ENCODE peak calls at places on chromosomes 7 and 10, in four cellular contexts. One of them, this sample, is unnamed. For H3K4me1, the result is how much of the 10 kb centered on the place peaks cover.

GRCh38 chr7:103613655-103614642 is 167.9 kb upstream of the SLC26A5 start:
- DNase-seq in H1: no peak
- DNase-seq in HCT116: no peak
- DNase-seq in left ventricle myocardium inferior: no peak
- DNase-seq in this sample: no peak

GRCh38 chr7:28955723-28956607 is 2.2 kb downstream of the TRIL start:
- DNase-seq in left ventricle myocardium inferior: peak
- DNase-seq in HCT116: no peak
- DNase-seq in H1: peak
- DNase-seq in this sample: peak

GRCh38 chr10:131579251-131580071 is 267.9 kb upstream of the TCERG1L start:
- DNase-seq in HCT116: no peak
- DNase-seq in left ventricle myocardium inferior: no peak
- DNase-seq in H1: no peak
- DNase-seq in this sample: no peak

GRCh38 chr10:129568562-129569344 is 101.7 kb downstream of the MGMT start:
- DNase-seq in HCT116: no peak
- DNase-seq in left ventricle myocardium inferior: no peak
- DNase-seq in H1: no peak
- DNase-seq in this sample: no peak

GRCh38 chr10:75002351-75002725 is 109.1 kb upstream of the SAMD8 start:
- DNase-seq in H1: no peak
- DNase-seq in left ventricle myocardium inferior: no peak
- DNase-seq in HCT116: no peak
- DNase-seq in this sample: no peak

GRCh38 chr10:13299437-13300287 is at the start of gene PHYH:
- DNase-seq in left ventricle myocardium inferior: peak
- DNase-seq in HCT116: peak
- DNase-seq in H1: peak
- DNase-seq in this sample: peak

GRCh38 chr10:73398024-73398423 is 15.8 kb downstream of the ANXA7 start:
- DNase-seq in H1: peak
- DNase-seq in left ventricle myocardium inferior: no peak
- DNase-seq in HCT116: no peak
- DNase-seq in this sample: no peak

GRCh38 chr10:13328588-13328987 is 19.5 kb downstream of the SEPHS1 start:
- DNase-seq in HCT116: no peak
- DNase-seq in H1: no peak
- DNase-seq in left ventricle myocardium inferior: no peak
- DNase-seq in this sample: peak

GRCh38 chr10:4883079-4883739 is 57.2 kb downstream of the AKR1E2 start:
- DNase-seq in HCT116: no peak
- DNase-seq in left ventricle myocardium inferior: no peak
- DNase-seq in H1: no peak
- DNase-seq in this sample: no peak

GRCh38 chr7:2529161-2530075 is 9.8 kb downstream of the LFNG start:
- DNase-seq in H1: no peak
- DNase-seq in left ventricle myocardium inferior: peak
- DNase-seq in HCT116: no peak
- DNase-seq in this sample: no peak

GRCh38 chr7:9231683-9232082 is 798.3 kb downstream of the NXPH1 start:
- DNase-seq in left ventricle myocardium inferior: no peak
- DNase-seq in H1: no peak
- DNase-seq in HCT116: no peak
- DNase-seq in this sample: no peak

GRCh38 chr10:102656026-102656425 is 11.7 kb downstream of the TRIM8 start:
- DNase-seq in left ventricle myocardium inferior: no peak
- DNase-seq in H1: no peak
- DNase-seq in HCT116: no peak
- DNase-seq in this sample: no peak
- H3K4me1 ChIP-seq in left ventricle myocardium inferior: half or more
- H3K4me1 ChIP-seq in H1: under half
- H3K4me1 ChIP-seq in HCT116: under half
- H3K4me1 ChIP-seq in this sample: under half

DNA sequence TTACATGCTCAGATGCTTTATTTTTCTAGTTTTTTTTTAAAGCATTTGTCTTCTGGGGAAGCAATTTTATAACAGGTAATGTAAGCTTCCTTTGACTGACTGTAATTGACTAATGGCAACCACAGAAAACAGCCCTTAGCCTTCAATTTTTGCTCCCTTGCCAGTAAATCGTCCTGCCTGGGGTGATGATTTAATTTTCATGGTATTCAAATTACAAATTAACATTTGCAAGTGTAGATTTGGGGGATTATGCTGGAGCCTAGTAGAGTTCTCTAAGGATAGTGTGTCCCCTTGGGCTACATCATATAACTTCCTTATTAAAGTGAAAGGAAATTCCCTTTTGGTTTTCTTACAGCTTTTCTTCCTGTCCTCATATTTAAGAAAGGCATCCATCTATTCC is 36.1 kb upstream of the HDAC9 start:
- DNase-seq in HCT116: no peak
- DNase-seq in H1: no peak
- DNase-seq in left ventricle myocardium inferior: no peak
- DNase-seq in this sample: no peak
- H3K27ac ChIP-seq in HCT116: no peak
- H3K27ac ChIP-seq in H1: no peak
- H3K27ac ChIP-seq in left ventricle myocardium inferior: no peak
- H3K27ac ChIP-seq in this sample: no peak

DNA sequence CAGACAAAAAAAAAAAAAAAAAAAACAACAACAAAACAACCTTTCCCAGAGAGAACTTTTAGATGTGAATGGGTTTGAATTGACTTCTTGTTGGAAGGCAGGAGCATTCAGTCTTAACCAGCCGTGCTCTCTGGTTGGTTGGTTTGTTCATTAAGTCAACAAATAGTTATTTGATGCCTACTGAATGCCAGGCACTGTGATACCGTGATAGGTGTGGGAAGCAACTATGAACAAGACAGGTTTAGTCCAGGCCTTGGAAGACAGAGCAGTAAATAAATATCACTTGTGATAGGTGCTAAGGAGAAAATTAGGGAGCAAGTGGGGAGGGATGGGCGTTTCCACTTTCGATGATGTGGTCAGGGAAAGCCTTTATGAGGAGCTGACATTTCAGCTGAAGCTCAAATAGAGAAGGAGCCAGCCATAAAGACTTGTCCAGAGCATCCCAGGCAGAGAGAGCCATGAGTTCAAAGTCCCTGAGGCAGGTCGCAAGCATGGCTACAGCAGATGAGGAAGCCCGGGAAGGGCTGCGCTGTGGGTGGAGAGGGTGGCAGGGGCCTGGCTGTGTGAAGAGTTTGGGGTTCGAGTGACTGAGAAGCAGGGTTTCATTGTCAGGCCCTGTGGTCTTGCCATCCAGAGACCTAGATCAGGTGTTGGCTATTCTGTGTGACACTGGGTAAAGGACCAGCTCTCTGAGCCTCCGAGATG is 8.0 kb downstream of the TSPAN15 start:
- DNase-seq in left ventricle myocardium inferior: no peak
- DNase-seq in H1: no peak
- DNase-seq in HCT116: no peak
- DNase-seq in this sample: peak
- H3K4me1 ChIP-seq in left ventricle myocardium inferior: half or more
- H3K4me1 ChIP-seq in H1: under half
- H3K4me1 ChIP-seq in HCT116: half or more
- H3K4me1 ChIP-seq in this sample: under half

GRCh38 chr10:29067628-29068027 is 221.2 kb upstream of the LYZL1 start:
- DNase-seq in HCT116: no peak
- DNase-seq in H1: no peak
- DNase-seq in left ventricle myocardium inferior: no peak
- DNase-seq in this sample: no peak

GRCh38 chr10:29067161-29067560 is 221.7 kb upstream of the LYZL1 start:
- DNase-seq in left ventricle myocardium inferior: no peak
- DNase-seq in HCT116: no peak
- DNase-seq in H1: no peak
- DNase-seq in this sample: no peak

GRCh38 chr10:29068302-29068701 is 220.6 kb upstream of the LYZL1 start:
- DNase-seq in HCT116: no peak
- DNase-seq in left ventricle myocardium inferior: no peak
- DNase-seq in H1: no peak
- DNase-seq in this sample: no peak

GRCh38 chr10:29063806-29064644 is 224.8 kb upstream of the LYZL1 start:
- DNase-seq in HCT116: no peak
- DNase-seq in H1: no peak
- DNase-seq in left ventricle myocardium inferior: no peak
- DNase-seq in this sample: no peak

GRCh38 chr10:29064665-29065064 is 224.2 kb upstream of the LYZL1 start:
- DNase-seq in left ventricle myocardium inferior: no peak
- DNase-seq in HCT116: no peak
- DNase-seq in H1: no peak
- DNase-seq in this sample: no peak
- H3K27ac ChIP-seq in left ventricle myocardium inferior: no peak
- H3K27ac ChIP-seq in HCT116: no peak
- H3K27ac ChIP-seq in H1: no peak
- H3K27ac ChIP-seq in this sample: no peak

GRCh38 chr7:150748402-150748801 is 11.2 kb downstream of the GIMAP5 start:
- DNase-seq in HCT116: no peak
- DNase-seq in H1: no peak
- DNase-seq in left ventricle myocardium inferior: no peak
- DNase-seq in this sample: no peak
- H3K4me1 ChIP-seq in HCT116: under half
- H3K4me1 ChIP-seq in H1: under half
- H3K4me1 ChIP-seq in left ventricle myocardium inferior: half or more
- H3K4me1 ChIP-seq in this sample: under half

GRCh38 chr10:99528256-99528866 is 4.4 kb upstream of the NKX2-3 start:
- DNase-seq in H1: no peak
- DNase-seq in HCT116: no peak
- DNase-seq in left ventricle myocardium inferior: no peak
- DNase-seq in this sample: no peak

GRCh38 chr10:99527526-99528255 is 5.1 kb upstream of the NKX2-3 start:
- DNase-seq in HCT116: no peak
- DNase-seq in H1: peak
- DNase-seq in left ventricle myocardium inferior: no peak
- DNase-seq in this sample: no peak

GRCh38 chr10:99530108-99531025 is 2.4 kb upstream of the NKX2-3 start:
- DNase-seq in H1: peak
- DNase-seq in left ventricle myocardium inferior: no peak
- DNase-seq in HCT116: no peak
- DNase-seq in this sample: no peak

GRCh38 chr10:99529483-99530107 is 3.1 kb upstream of the NKX2-3 start:
- DNase-seq in H1: no peak
- DNase-seq in HCT116: no peak
- DNase-seq in left ventricle myocardium inferior: no peak
- DNase-seq in this sample: no peak

DNA sequence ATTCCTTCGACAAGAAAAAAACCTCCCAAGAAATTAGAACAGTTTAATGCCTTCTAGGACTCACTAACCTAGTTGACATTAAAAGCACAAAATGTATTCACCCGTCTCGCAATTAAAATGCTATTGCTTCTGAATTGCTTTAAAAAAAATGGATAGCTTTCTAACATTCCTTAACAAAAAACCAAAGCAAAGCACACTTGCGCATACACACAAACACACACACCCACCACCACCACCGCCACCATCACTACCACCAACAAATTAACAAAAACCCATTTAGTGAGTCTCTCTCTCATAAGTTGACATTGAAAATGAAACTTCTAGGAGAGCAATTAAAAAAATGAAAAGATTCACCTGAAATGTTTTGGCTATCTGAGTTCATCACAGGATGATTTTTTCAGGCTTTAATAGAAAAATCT is 3.9 kb upstream of the NKX2-3 start:
- DNase-seq in left ventricle myocardium inferior: no peak
- DNase-seq in H1: no peak
- DNase-seq in HCT116: no peak
- DNase-seq in this sample: no peak
- H3K27ac ChIP-seq in left ventricle myocardium inferior: no peak
- H3K27ac ChIP-seq in H1: no peak
- H3K27ac ChIP-seq in HCT116: no peak
- H3K27ac ChIP-seq in this sample: no peak

GRCh38 chr7:4806983-4807625 is 31.7 kb downstream of the AP5Z1 start:
- DNase-seq in left ventricle myocardium inferior: no peak
- DNase-seq in HCT116: no peak
- DNase-seq in H1: no peak
- DNase-seq in this sample: no peak

GRCh38 chr7:4805979-4806290 is 30.5 kb downstream of the AP5Z1 start:
- DNase-seq in H1: no peak
- DNase-seq in left ventricle myocardium inferior: no peak
- DNase-seq in HCT116: no peak
- DNase-seq in this sample: no peak

GRCh38 chr7:4807708-4808420 is 32.4 kb downstream of the AP5Z1 start:
- DNase-seq in HCT116: no peak
- DNase-seq in H1: no peak
- DNase-seq in left ventricle myocardium inferior: no peak
- DNase-seq in this sample: no peak

GRCh38 chr7:4803397-4804241 is 28.2 kb downstream of the AP5Z1 start:
- DNase-seq in H1: peak
- DNase-seq in left ventricle myocardium inferior: no peak
- DNase-seq in HCT116: no peak
- DNase-seq in this sample: no peak

GRCh38 chr7:4805110-4805978 is 29.9 kb downstream of the AP5Z1 start:
- DNase-seq in H1: no peak
- DNase-seq in HCT116: no peak
- DNase-seq in left ventricle myocardium inferior: no peak
- DNase-seq in this sample: no peak
- H3K4me1 ChIP-seq in H1: under half
- H3K4me1 ChIP-seq in HCT116: under half
- H3K4me1 ChIP-seq in left ventricle myocardium inferior: under half
- H3K4me1 ChIP-seq in this sample: under half

GRCh38 chr10:15254808-15255655 is 86.5 kb upstream of the NMT2 start:
- DNase-seq in left ventricle myocardium inferior: no peak
- DNase-seq in HCT116: no peak
- DNase-seq in H1: no peak
- DNase-seq in this sample: no peak
- H3K27ac ChIP-seq in left ventricle myocardium inferior: peak
- H3K27ac ChIP-seq in HCT116: no peak
- H3K27ac ChIP-seq in H1: no peak
- H3K27ac ChIP-seq in this sample: no peak

DNA sequence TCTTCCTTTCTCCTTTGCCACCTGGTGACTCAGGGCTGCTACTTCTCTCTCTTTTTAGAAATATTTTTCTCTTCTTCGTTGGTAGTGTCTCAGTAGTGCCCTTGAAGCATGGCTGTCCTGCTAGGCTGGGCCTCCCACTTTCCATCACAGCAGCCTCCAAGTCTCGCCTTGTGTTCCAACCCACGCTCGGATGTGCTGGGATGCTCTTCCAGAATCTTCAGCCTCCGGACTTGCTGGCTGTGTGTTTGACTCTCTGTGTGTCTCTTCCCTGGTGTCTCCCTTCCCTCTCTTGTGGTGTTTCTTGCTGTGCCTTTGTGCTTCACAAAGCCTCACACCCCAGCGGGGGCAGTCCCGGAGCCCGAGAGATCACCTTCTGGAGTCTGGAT is 100.5 kb downstream of the INPP5A start:
- DNase-seq in left ventricle myocardium inferior: peak
- DNase-seq in H1: no peak
- DNase-seq in HCT116: no peak
- DNase-seq in this sample: peak
- H3K4me1 ChIP-seq in left ventricle myocardium inferior: half or more
- H3K4me1 ChIP-seq in H1: under half
- H3K4me1 ChIP-seq in HCT116: under half
- H3K4me1 ChIP-seq in this sample: under half

DNA sequence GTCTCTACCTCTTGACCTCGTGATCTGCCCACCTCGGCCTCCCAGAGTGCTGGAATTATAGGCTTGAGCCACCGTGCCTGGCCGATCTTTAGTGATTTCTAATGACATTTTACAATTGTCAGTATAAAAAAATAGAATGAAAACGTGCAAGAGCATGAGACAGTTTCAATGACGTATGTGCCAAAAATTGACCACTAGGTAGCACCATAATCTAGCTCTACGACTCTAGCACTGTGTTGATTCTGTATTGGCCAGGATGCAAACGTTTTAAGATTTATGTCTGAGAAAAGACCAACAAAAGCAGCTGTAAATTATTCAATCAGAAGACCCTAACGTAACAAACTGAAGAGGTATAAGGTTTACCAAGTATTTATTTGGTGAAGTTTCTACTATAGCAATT is 25.4 kb upstream of the EXOC6 start:
- DNase-seq in HCT116: peak
- DNase-seq in left ventricle myocardium inferior: no peak
- DNase-seq in H1: no peak
- DNase-seq in this sample: no peak
- H3K27ac ChIP-seq in HCT116: no peak
- H3K27ac ChIP-seq in left ventricle myocardium inferior: peak
- H3K27ac ChIP-seq in H1: no peak
- H3K27ac ChIP-seq in this sample: no peak

This sample was measured in aorta.